ENCODE peak calls at places on chromosome 5, in six cellular contexts. One of them, this sample, is unnamed.
A peak's percentile ranks its signal among the peaks of the same experiment; 100 is the strongest.

GRCh38 chr5:7742241-7742656 is 108.7 kb downstream of the CFAP90 start:
- DNase-seq in A549: peak; percentile 19
- DNase-seq in tibial nerve: no peak
- DNase-seq in ovary: no peak
- DNase-seq in transverse colon: no peak
- DNase-seq in sigmoid colon: no peak
- DNase-seq in this sample: no peak

GRCh38 chr5:144205141-144205551 is 34.5 kb downstream of the KCTD16 start:
- DNase-seq in A549: peak; percentile 34
- DNase-seq in tibial nerve: no peak
- DNase-seq in ovary: peak; percentile 30
- DNase-seq in transverse colon: no peak
- DNase-seq in sigmoid colon: no peak
- DNase-seq in this sample: no peak

GRCh38 chr5:16502866-16503265 is 37.3 kb upstream of the ZNF622 start:
- DNase-seq in A549: peak; percentile 24
- DNase-seq in tibial nerve: no peak
- DNase-seq in ovary: no peak
- DNase-seq in transverse colon: no peak
- DNase-seq in sigmoid colon: no peak
- DNase-seq in this sample: no peak

GRCh38 chr5:173972844-173973613 is 15.9 kb upstream of the C5orf47 start:
- DNase-seq in A549: peak; percentile 86
- DNase-seq in tibial nerve: peak; percentile 74
- DNase-seq in ovary: peak; percentile 87
- DNase-seq in transverse colon: peak; percentile 86
- DNase-seq in sigmoid colon: peak; percentile 91
- DNase-seq in this sample: peak; percentile 89

GRCh38 chr5:141849371-141850182 is 28.6 kb downstream of the PCDH1 start:
- DNase-seq in A549: peak; percentile 76
- DNase-seq in tibial nerve: peak; percentile 66
- DNase-seq in ovary: peak; percentile 88
- DNase-seq in transverse colon: peak; percentile 95
- DNase-seq in sigmoid colon: peak; percentile 92
- DNase-seq in this sample: peak; percentile 90

GRCh38 chr5:122351416-122352157 is 39.5 kb downstream of the SNCAIP start:
- DNase-seq in A549: no peak
- DNase-seq in tibial nerve: no peak
- DNase-seq in ovary: no peak
- DNase-seq in transverse colon: no peak
- DNase-seq in sigmoid colon: no peak
- DNase-seq in this sample: no peak

GRCh38 chr5:68928617-68929302 is 165.1 kb upstream of the SLC30A5 start:
- DNase-seq in A549: no peak
- DNase-seq in tibial nerve: no peak
- DNase-seq in ovary: no peak
- DNase-seq in transverse colon: no peak
- DNase-seq in sigmoid colon: no peak
- DNase-seq in this sample: no peak

GRCh38 chr5:10216107-10216506 is 33.6 kb downstream of the ATPSCKMT start:
- DNase-seq in A549: no peak
- DNase-seq in tibial nerve: no peak
- DNase-seq in ovary: no peak
- DNase-seq in transverse colon: no peak
- DNase-seq in sigmoid colon: no peak
- DNase-seq in this sample: no peak

GRCh38 chr5:151469992-151470391 is 22.6 kb downstream of the SLC36A1 start:
- DNase-seq in A549: no peak
- DNase-seq in tibial nerve: no peak
- DNase-seq in ovary: no peak
- DNase-seq in transverse colon: no peak
- DNase-seq in sigmoid colon: no peak
- DNase-seq in this sample: no peak

GRCh38 chr5:61386062-61386800 is 54.2 kb downstream of the ZSWIM6 start:
- DNase-seq in A549: no peak
- DNase-seq in tibial nerve: no peak
- DNase-seq in ovary: no peak
- DNase-seq in transverse colon: no peak
- DNase-seq in sigmoid colon: no peak
- DNase-seq in this sample: no peak

GRCh38 chr5:132446621-132447020 is 44.0 kb downstream of the IRF1 start:
- DNase-seq in A549: no peak
- DNase-seq in tibial nerve: peak; percentile 73
- DNase-seq in ovary: peak; percentile 86
- DNase-seq in transverse colon: peak; percentile 66
- DNase-seq in sigmoid colon: peak; percentile 93
- DNase-seq in this sample: no peak

GRCh38 chr5:33032161-33033085 is 321.3 kb downstream of the NPR3 start:
- DNase-seq in A549: no peak
- DNase-seq in tibial nerve: no peak
- DNase-seq in ovary: no peak
- DNase-seq in transverse colon: no peak
- DNase-seq in sigmoid colon: no peak
- DNase-seq in this sample: no peak

GRCh38 chr5:56852228-56853000 is 37.1 kb downstream of the MAP3K1 start:
- DNase-seq in A549: no peak
- DNase-seq in tibial nerve: no peak
- DNase-seq in ovary: no peak
- DNase-seq in transverse colon: no peak
- DNase-seq in sigmoid colon: no peak
- DNase-seq in this sample: no peak

GRCh38 chr5:173016621-173017046 is 33.1 kb downstream of the ATP6V0E1 start:
- DNase-seq in A549: peak; percentile 36
- DNase-seq in tibial nerve: no peak
- DNase-seq in ovary: no peak
- DNase-seq in transverse colon: no peak
- DNase-seq in sigmoid colon: peak; percentile 74
- DNase-seq in this sample: peak; percentile 23

GRCh38 chr5:111075520-111075919 is 4.0 kb downstream of the TSLP start:
- DNase-seq in A549: no peak
- DNase-seq in tibial nerve: no peak
- DNase-seq in ovary: no peak
- DNase-seq in transverse colon: no peak
- DNase-seq in sigmoid colon: no peak
- DNase-seq in this sample: no peak

GRCh38 chr5:171858303-171858702 is 72.7 kb downstream of the SMIM23 start:
- DNase-seq in A549: peak; percentile 48
- DNase-seq in tibial nerve: no peak
- DNase-seq in ovary: no peak
- DNase-seq in transverse colon: no peak
- DNase-seq in sigmoid colon: no peak
- DNase-seq in this sample: no peak
- TF ChIP-seq CTCF in A549: peak; percentile 46
- TF ChIP-seq CTCF in tibial nerve: no peak
- TF ChIP-seq CTCF in ovary: no peak
- TF ChIP-seq CTCF in transverse colon: no peak
- TF ChIP-seq CTCF in sigmoid colon: no peak
- TF ChIP-seq CTCF in this sample: no peak

DNA sequence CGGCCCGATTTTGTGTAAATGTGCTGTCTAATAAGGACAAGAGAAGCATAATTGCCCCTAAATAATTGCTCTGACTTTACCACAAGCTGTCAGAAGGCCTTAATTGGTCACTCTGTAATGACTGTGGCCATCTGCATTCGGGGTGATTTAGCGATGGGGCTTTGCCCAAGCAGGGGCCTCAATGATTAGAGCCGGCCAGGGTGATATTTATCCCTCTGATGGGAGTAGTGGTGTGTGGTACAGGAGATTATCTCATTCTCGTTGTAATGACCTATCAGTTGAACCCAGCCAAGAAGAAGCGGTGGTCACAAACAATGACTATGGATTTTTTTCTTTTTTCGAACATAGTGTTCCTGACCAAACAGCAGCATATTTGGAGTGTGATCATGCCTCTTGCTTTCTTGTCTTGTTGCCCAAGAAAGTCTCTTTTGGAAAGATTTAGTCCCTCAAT is 72.0 kb upstream of the SAP30L start:
- DNase-seq in A549: no peak
- DNase-seq in tibial nerve: no peak
- DNase-seq in ovary: no peak
- DNase-seq in transverse colon: no peak
- DNase-seq in sigmoid colon: no peak
- DNase-seq in this sample: no peak
- TF ChIP-seq EP300 in A549: no peak
- TF ChIP-seq EP300 in tibial nerve: peak; percentile 58
- TF ChIP-seq EP300 in ovary: no peak
- TF ChIP-seq EP300 in transverse colon: no peak
- TF ChIP-seq EP300 in sigmoid colon: no peak
- TF ChIP-seq EP300 in this sample: no peak

GRCh38 chr5:119452373-119453044 is at the start of gene HSD17B4:
- DNase-seq in A549: peak; percentile 93
- DNase-seq in tibial nerve: peak; percentile 78
- DNase-seq in ovary: peak; percentile 89
- DNase-seq in transverse colon: peak; percentile 94
- DNase-seq in sigmoid colon: peak; percentile 95
- DNase-seq in this sample: peak; percentile 96
- TF ChIP-seq POLR2A in A549: peak; percentile 78
- TF ChIP-seq POLR2A in tibial nerve: no peak
- TF ChIP-seq POLR2A in ovary: peak; percentile 68
- TF ChIP-seq POLR2A in transverse colon: peak; percentile 85
- TF ChIP-seq POLR2A in sigmoid colon: peak; percentile 54
- TF ChIP-seq POLR2A in this sample: peak; percentile 52

DNA sequence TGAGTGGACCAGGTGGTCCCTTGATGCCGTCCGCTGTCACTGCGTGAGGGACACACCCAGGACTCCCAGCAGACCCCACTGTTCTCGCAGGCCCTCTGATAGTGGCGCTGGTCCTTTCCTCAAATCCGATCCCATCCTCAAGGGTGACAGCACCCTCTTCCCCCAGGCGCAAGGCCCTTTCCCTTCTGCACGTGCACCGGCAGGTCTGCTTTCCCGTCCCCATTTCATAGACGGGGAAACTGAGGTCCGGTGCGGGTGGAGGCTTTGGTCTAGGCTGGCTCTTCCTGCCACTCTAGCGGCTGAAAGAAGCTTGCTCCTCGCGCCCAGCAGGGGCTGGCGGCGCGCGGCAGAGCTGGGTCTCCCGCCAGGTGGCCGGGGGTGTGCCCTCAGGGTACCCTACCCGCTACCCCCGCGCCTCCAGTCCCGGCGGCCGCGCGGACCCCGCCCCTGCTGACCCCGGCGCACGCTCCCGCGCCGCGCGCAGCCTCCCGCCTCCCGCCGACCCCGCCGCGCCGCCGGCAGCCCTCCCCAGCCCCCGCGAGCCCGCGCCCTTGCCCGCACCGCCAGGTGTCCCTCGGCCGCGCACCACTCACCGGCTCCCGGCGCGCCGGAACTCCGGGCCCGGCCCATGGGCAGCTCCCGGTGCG is 453 bp downstream of the RASGEF1C start:
- DNase-seq in A549: peak; percentile 20
- DNase-seq in tibial nerve: no peak
- DNase-seq in ovary: no peak
- DNase-seq in transverse colon: no peak
- DNase-seq in sigmoid colon: no peak
- DNase-seq in this sample: no peak
- TF ChIP-seq CTCF in A549: no peak
- TF ChIP-seq CTCF in tibial nerve: no peak
- TF ChIP-seq CTCF in ovary: no peak
- TF ChIP-seq CTCF in transverse colon: no peak
- TF ChIP-seq CTCF in sigmoid colon: no peak
- TF ChIP-seq CTCF in this sample: no peak

DNA sequence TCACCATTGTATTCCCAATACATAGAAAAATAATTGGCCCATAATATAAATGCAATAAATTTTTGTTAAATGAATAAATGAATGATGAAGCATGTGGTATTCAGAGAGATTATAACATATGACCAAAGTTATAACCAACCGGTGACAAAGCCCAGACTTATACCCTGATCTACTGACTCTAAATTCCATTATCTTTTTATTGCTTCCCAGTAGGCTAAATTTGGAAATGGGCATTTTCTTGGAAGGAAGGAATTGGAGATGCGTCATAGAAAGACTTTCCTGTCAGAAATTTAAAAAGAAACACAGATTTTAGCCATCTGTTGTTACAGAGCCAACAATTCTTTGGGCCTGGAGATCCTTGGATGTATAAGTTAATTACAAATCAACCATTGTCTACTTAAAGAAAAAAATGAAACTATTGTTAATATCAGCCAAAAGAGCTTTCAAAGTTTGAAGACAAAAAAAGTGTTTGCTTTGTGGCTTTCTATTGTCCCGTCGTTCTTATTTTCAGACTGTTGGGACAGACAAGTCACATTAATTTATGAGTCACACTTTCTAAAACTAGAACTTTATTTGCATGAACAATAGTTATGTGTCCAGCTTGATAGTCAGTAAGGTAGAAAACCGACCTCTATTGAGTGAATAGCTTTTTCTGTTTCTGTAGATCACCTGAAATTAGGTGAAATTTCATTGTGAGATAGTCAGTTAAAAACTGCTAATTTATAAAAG is 428.7 kb downstream of the GABRG2 start:
- DNase-seq in A549: no peak
- DNase-seq in tibial nerve: no peak
- DNase-seq in ovary: no peak
- DNase-seq in transverse colon: no peak
- DNase-seq in sigmoid colon: no peak
- DNase-seq in this sample: no peak
- TF ChIP-seq EP300 in A549: no peak
- TF ChIP-seq EP300 in tibial nerve: no peak
- TF ChIP-seq EP300 in ovary: no peak
- TF ChIP-seq EP300 in transverse colon: no peak
- TF ChIP-seq EP300 in sigmoid colon: no peak
- TF ChIP-seq EP300 in this sample: no peak

This sample was measured in suprapubic skin.